ENCODE peak calls at places on chromosomes 2 and 18, in eight cellular contexts. K is GF-D8; E is activated CD8-positive, alpha-beta memory T cell treated with anti-CD3 and anti-CD28 coated beads for 24 hours; C is amniotic stem cell; O is EL; Y is non-pigmented ciliary epithelial cell; L is ovary; D is tibial artery. W is an unnamed sample.
A peak's percentile ranks its signal among the peaks of the same experiment; 100 is the strongest.

GRCh38 chr2:164705412-164706167 is 84.3 kb upstream of the GRB14 start:
- DNase-seq in K (no peak), E (no peak), C (no peak), O (no peak), Y (no peak), L (no peak), D (no peak), W (no peak)

GRCh38 chr2:199458017-199458805 is 472 bp upstream of the SATB2 start:
- DNase-seq in K (peak; percentile 22), E (no peak), C (no peak), O (peak; percentile 59), Y (no peak), L (no peak), D (no peak), W (peak; percentile 80)

GRCh38 chr2:239399404-239399999 is 1.3 kb downstream of the HDAC4 start:
- DNase-seq in K (no peak), E (peak; percentile 73), C (no peak), O (peak; percentile 12), Y (no peak), L (peak; percentile 68), D (no peak), W (no peak)

GRCh38 chr18:8726963-8727730 is 21.8 kb downstream of the MTCL1 start:
- DNase-seq in K (no peak), E (no peak), C (no peak), O (no peak), Y (no peak), L (no peak), D (no peak), W (no peak)

GRCh38 chr2:172893654-172894053 is 158.0 kb downstream of the RAPGEF4 start:
- DNase-seq in K (no peak), E (no peak), C (no peak), O (no peak), Y (no peak), L (no peak), D (no peak), W (no peak)

GRCh38 chr2:191462370-191462769 is 215.6 kb upstream of the NABP1 start:
- DNase-seq in K (no peak), E (no peak), C (no peak), O (no peak), Y (no peak), L (no peak), D (no peak), W (no peak)

GRCh38 chr2:203623616-203624015 is 82.8 kb upstream of the CD28 start:
- DNase-seq in K (no peak), E (no peak), C (no peak), O (peak; percentile 30), Y (no peak), L (no peak), D (no peak), W (no peak)

GRCh38 chr2:104790100-104790811 is 63.7 kb upstream of the POU3F3 start:
- DNase-seq in K (no peak), E (no peak), C (no peak), O (no peak), Y (no peak), L (no peak), D (no peak), W (peak; percentile 78)

GRCh38 chr18:80253871-80254492 is 6.7 kb upstream of the PARD6G start:
- DNase-seq in K (no peak), E (peak; percentile 70), C (no peak), O (no peak), Y (no peak), L (no peak), D (no peak), W (no peak)

GRCh38 chr2:9286553-9287399 is 80.2 kb downstream of the ASAP2 start:
- DNase-seq in K (no peak), E (no peak), C (no peak), O (peak; percentile 47), Y (no peak), L (no peak), D (no peak), W (no peak)

GRCh38 chr2:238527565-238527964 is 100.8 kb downstream of the ASB1 start:
- DNase-seq in K (no peak), E (no peak), C (no peak), O (peak; percentile 68), Y (no peak), L (no peak), D (no peak), W (no peak)

GRCh38 chr18:23137093-23137640 is 1.9 kb downstream of the CABLES1 start:
- DNase-seq in K (peak; percentile 70), E (no peak), C (no peak), O (no peak), Y (no peak), L (no peak), D (no peak), W (no peak)

GRCh38 chr18:63619661-63620060 is 24.4 kb downstream of the SERPINB4 start:
- DNase-seq in K (no peak), E (no peak), C (no peak), O (no peak), Y (no peak), L (no peak), D (no peak), W (peak; percentile 39)

GRCh38 chr2:43038720-43039099 is 187.7 kb downstream of the ZFP36L2 start:
- DNase-seq in K (no peak), E (no peak), C (no peak), O (no peak), Y (no peak), L (no peak), D (no peak), W (no peak)

GRCh38 chr2:88843061-88843460 is 151.6 kb downstream of the RPIA start:
- DNase-seq in K (no peak), E (no peak), C (no peak), O (no peak), Y (no peak), L (no peak), D (no peak), W (no peak)

GRCh38 chr2:144237108-144237507 is 282.8 kb downstream of the ZEB2 start:
- DNase-seq in K (no peak), E (no peak), C (no peak), O (no peak), Y (no peak), L (no peak), D (no peak), W (no peak)

GRCh38 chr2:60104514-60105501 is 448.6 kb downstream of the BCL11A start:
- DNase-seq in K (no peak), E (no peak), C (no peak), O (peak; percentile 4), Y (no peak), L (no peak), D (no peak), W (no peak)

GRCh38 chr2:151422917-151423439 is 13.3 kb downstream of the RIF1 start:
- DNase-seq in K (no peak), E (no peak), C (no peak), O (no peak), Y (no peak), L (no peak), D (no peak), W (no peak)

GRCh38 chr2:27891820-27892105 is 1.2 kb downstream of the BABAM2 start:
- DNase-seq in K (no peak), E (no peak), C (no peak), O (peak; percentile 21), Y (no peak), L (no peak), D (no peak), W (no peak)

GRCh38 chr2:8754056-8754790 is 72.4 kb downstream of the ID2 start:
- DNase-seq in K (no peak), E (no peak), C (peak; percentile 10), O (peak; percentile 1), Y (peak; percentile 3), L (no peak), D (no peak), W (no peak)